ENCODE peak calls at places on chromosomes 16 and 17, in seven cellular contexts. One of them, this sample, is unnamed.

GRCh38 chr17:76359375-76359774 is 5.7 kb upstream of the PRPSAP1 start:
- DNase-seq in T follicular helper cell: no peak
- DNase-seq in pancreas: no peak
- DNase-seq in non-pigmented ciliary epithelial cell: no peak
- DNase-seq in left ventricle myocardium inferior: no peak
- DNase-seq in lung: no peak
- DNase-seq in CD4-positive, alpha-beta T cell: no peak
- DNase-seq in this sample: no peak

GRCh38 chr16:77117687-77118086 is 73.3 kb upstream of the MON1B start:
- DNase-seq in non-pigmented ciliary epithelial cell: no peak
- DNase-seq in lung: no peak
- DNase-seq in pancreas: no peak
- DNase-seq in left ventricle myocardium inferior: no peak
- DNase-seq in T follicular helper cell: no peak
- DNase-seq in CD4-positive, alpha-beta T cell: no peak
- DNase-seq in this sample: no peak

GRCh38 chr17:61416211-61416539 is 16.5 kb downstream of the TBX2 start:
- DNase-seq in T follicular helper cell: no peak
- DNase-seq in CD4-positive, alpha-beta T cell: no peak
- DNase-seq in left ventricle myocardium inferior: no peak
- DNase-seq in lung: no peak
- DNase-seq in non-pigmented ciliary epithelial cell: no peak
- DNase-seq in pancreas: no peak
- DNase-seq in this sample: no peak

GRCh38 chr17:66142428-66142827 is 49.5 kb downstream of the CEP112 start:
- DNase-seq in pancreas: no peak
- DNase-seq in left ventricle myocardium inferior: no peak
- DNase-seq in lung: no peak
- DNase-seq in T follicular helper cell: no peak
- DNase-seq in non-pigmented ciliary epithelial cell: no peak
- DNase-seq in CD4-positive, alpha-beta T cell: no peak
- DNase-seq in this sample: no peak

GRCh38 chr17:34567665-34568064 is 11.7 kb upstream of the TMEM132E start:
- DNase-seq in lung: no peak
- DNase-seq in pancreas: no peak
- DNase-seq in left ventricle myocardium inferior: no peak
- DNase-seq in CD4-positive, alpha-beta T cell: no peak
- DNase-seq in T follicular helper cell: no peak
- DNase-seq in non-pigmented ciliary epithelial cell: no peak
- DNase-seq in this sample: no peak

GRCh38 chr17:81502471-81503017 is 10.1 kb downstream of the ACTG1 start:
- DNase-seq in pancreas: no peak
- DNase-seq in non-pigmented ciliary epithelial cell: no peak
- DNase-seq in T follicular helper cell: no peak
- DNase-seq in lung: no peak
- DNase-seq in CD4-positive, alpha-beta T cell: no peak
- DNase-seq in left ventricle myocardium inferior: no peak
- DNase-seq in this sample: no peak

GRCh38 chr16:11367483-11367906 is 22.2 kb downstream of the RMI2 start:
- DNase-seq in left ventricle myocardium inferior: no peak
- DNase-seq in non-pigmented ciliary epithelial cell: no peak
- DNase-seq in T follicular helper cell: no peak
- DNase-seq in pancreas: no peak
- DNase-seq in CD4-positive, alpha-beta T cell: no peak
- DNase-seq in lung: no peak
- DNase-seq in this sample: no peak

GRCh38 chr17:38605852-38606645 is at the start of gene SRCIN1:
- DNase-seq in lung: no peak
- DNase-seq in non-pigmented ciliary epithelial cell: no peak
- DNase-seq in CD4-positive, alpha-beta T cell: peak
- DNase-seq in pancreas: peak
- DNase-seq in left ventricle myocardium inferior: peak
- DNase-seq in T follicular helper cell: no peak
- DNase-seq in this sample: peak

GRCh38 chr17:72031219-72031906 is 89.5 kb upstream of the SOX9 start:
- DNase-seq in CD4-positive, alpha-beta T cell: no peak
- DNase-seq in non-pigmented ciliary epithelial cell: no peak
- DNase-seq in T follicular helper cell: no peak
- DNase-seq in pancreas: no peak
- DNase-seq in left ventricle myocardium inferior: no peak
- DNase-seq in lung: no peak
- DNase-seq in this sample: no peak

GRCh38 chr16:14405611-14406537 is 224.2 kb downstream of the PARN start:
- DNase-seq in T follicular helper cell: no peak
- DNase-seq in left ventricle myocardium inferior: no peak
- DNase-seq in CD4-positive, alpha-beta T cell: peak
- DNase-seq in pancreas: peak
- DNase-seq in non-pigmented ciliary epithelial cell: no peak
- DNase-seq in lung: no peak
- DNase-seq in this sample: peak

GRCh38 chr17:35804658-35805192 is 4.6 kb upstream of the TAF15 start:
- DNase-seq in pancreas: no peak
- DNase-seq in left ventricle myocardium inferior: no peak
- DNase-seq in non-pigmented ciliary epithelial cell: peak
- DNase-seq in T follicular helper cell: peak
- DNase-seq in CD4-positive, alpha-beta T cell: no peak
- DNase-seq in lung: peak
- DNase-seq in this sample: peak

This sample was measured in activated CD4-positive, alpha-beta memory T cell treated with anti-CD3 and anti-CD28 coated beads for 36 hours.